ENCODE peak calls at places on chromosome 15, in four cellular contexts. U is mesendoderm, S is mammary epithelial cell, V is IMR-90. E is an unnamed sample.

GRCh38 chr15:53412542-53412941 is 346.9 kb downstream of the WDR72 start:
- DNase-seq in U (no peak), S (no peak), V (no peak), E (no peak)

GRCh38 chr15:47124430-47125102 is 592.7 kb upstream of the SEMA6D start:
- DNase-seq in U (no peak), S (no peak), V (no peak), E (no peak)

GRCh38 chr15:57160823-57161560 is 215.3 kb upstream of the CGNL1 start:
- DNase-seq in U (no peak), S (no peak), V (peak), E (peak)

GRCh38 chr15:99097441-99098410 is 7.2 kb upstream of the SYNM start:
- DNase-seq in U (no peak), S (no peak), V (no peak), E (no peak)

GRCh38 chr15:74895830-74896229 is 6.0 kb downstream of the MPI start:
- DNase-seq in U (no peak), S (no peak), V (no peak), E (no peak)

GRCh38 chr15:30865257-30865656 is 38.5 kb upstream of the FAN1 start:
- DNase-seq in U (no peak), S (no peak), V (no peak), E (no peak)

GRCh38 chr15:99439524-99439835 is 126.3 kb upstream of the MEF2A start:
- DNase-seq in U (no peak), S (no peak), V (no peak), E (no peak)

GRCh38 chr15:82882250-82882928 is 70.1 kb downstream of the HOMER2 start:
- DNase-seq in U (no peak), S (no peak), V (no peak), E (no peak)

GRCh38 chr15:53759333-53759975 is at the start of gene WDR72:
- DNase-seq in U (peak), S (no peak), V (no peak), E (no peak)

GRCh38 chr15:86139828-86140227 is 60.2 kb downstream of the AGBL1 start:
- DNase-seq in U (peak), S (no peak), V (no peak), E (no peak)

GRCh38 chr15:98884894-98885293 is 122.7 kb downstream of the PGPEP1L start:
- DNase-seq in U (no peak), S (no peak), V (no peak), E (no peak)

GRCh38 chr15:99550077-99550476 is 15.7 kb upstream of the MEF2A start:
- DNase-seq in U (no peak), S (no peak), V (no peak), E (no peak)

GRCh38 chr15:90232941-90233700 is 620 bp downstream of the CIB1 start:
- DNase-seq in U (peak), S (peak), V (peak), E (peak)

GRCh38 chr15:22930782-22931484 is 49.2 kb downstream of the CYFIP1 start:
- DNase-seq in U (no peak), S (peak), V (peak), E (peak)

GRCh38 chr15:39582977-39583585 is 2.2 kb downstream of the THBS1 start:
- DNase-seq in U (no peak), S (peak), V (no peak), E (no peak)
- H3K9ac ChIP-seq in U (no peak), S (peak), V (peak), E (peak)

DNA sequence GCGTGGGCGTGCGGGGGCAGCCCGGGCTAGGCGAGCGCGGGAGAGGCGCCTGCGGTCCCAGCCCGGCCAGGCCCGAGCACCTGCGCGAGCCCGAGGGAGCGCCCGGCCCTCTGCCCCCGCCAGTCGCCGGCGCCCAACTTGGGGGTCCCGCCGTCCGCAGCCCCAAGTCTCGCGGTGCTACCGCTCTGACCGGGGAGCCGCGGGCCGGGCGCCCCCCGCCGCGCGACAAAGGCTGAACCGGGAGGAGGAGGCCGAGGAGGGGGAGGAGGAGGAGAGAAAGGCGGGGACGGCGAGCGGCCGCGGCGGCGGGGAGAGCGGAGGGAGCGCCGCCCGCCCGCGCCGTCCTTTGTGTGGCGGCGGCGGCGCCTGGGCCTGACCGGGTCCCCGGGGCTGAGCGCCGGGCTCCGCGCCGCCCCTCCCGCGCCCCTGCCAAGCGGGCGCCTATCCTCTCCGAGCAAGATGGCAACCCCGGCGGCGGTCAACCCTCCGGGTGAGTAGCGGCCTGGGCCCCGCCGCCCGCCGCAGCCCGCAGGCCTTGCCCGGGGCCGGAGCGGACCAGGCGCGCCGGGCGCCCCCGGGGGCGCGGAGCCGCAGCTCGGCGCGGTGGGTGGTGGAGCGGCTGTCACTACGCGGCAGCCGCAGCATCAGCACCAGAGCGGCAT is at the start of gene ARNT2:
- DNase-seq in U (peak), S (no peak), V (peak), E (peak)
- H3K9ac ChIP-seq in U (peak), S (no peak), V (peak), E (peak)

GRCh38 chr15:38041576-38041975 is 107.1 kb downstream of the TMCO5A start:
- DNase-seq in U (peak), S (peak), V (peak), E (peak)
- H3K9ac ChIP-seq in U (no peak), S (peak), V (no peak), E (no peak)

GRCh38 chr15:60509470-60509869 is 30.5 kb upstream of the ICE2 start:
- DNase-seq in U (no peak), S (no peak), V (no peak), E (no peak)
- H3K9ac ChIP-seq in U (no peak), S (peak), V (no peak), E (no peak)

GRCh38 chr15:91997163-91997562 is 143.7 kb downstream of the SLCO3A1 start:
- DNase-seq in U (no peak), S (no peak), V (no peak), E (no peak)

GRCh38 chr15:92005154-92005553 is 151.6 kb downstream of the SLCO3A1 start:
- DNase-seq in U (peak), S (no peak), V (no peak), E (no peak)

GRCh38 chr15:92003515-92004067 is 150.1 kb downstream of the SLCO3A1 start:
- DNase-seq in U (no peak), S (no peak), V (no peak), E (no peak)

GRCh38 chr15:92000709-92001108 is 147.2 kb downstream of the SLCO3A1 start:
- DNase-seq in U (no peak), S (no peak), V (no peak), E (no peak)

DNA sequence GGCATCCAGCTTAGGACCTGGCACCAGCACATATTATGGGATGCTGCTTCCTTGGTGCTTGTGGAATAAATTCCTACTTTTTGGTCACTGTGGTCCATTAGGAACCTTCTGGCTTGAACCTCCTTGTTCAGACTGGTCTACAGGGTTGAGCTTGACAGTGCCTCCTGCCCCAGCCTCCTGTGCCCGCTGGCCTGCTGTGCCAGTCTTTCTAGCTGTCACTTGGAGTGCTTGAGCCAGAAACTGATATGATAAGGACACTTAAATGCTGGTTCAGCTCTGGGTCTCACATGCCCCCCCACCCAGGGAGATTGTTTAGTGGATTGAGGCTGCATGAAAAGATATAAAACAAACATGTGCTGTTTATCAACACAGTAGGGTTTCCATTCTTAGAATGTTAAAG is 147.8 kb downstream of the SLCO3A1 start:
- DNase-seq in U (peak), S (no peak), V (no peak), E (no peak)
- H3K9ac ChIP-seq in U (no peak), S (no peak), V (no peak), E (no peak)

GRCh38 chr15:51844747-51845426 is 15.4 kb downstream of the TMOD3 start:
- DNase-seq in U (no peak), S (no peak), V (peak), E (peak)

GRCh38 chr15:51849866-51850265 is 20.4 kb downstream of the TMOD3 start:
- DNase-seq in U (no peak), S (no peak), V (no peak), E (no peak)

GRCh38 chr15:51846066-51846462 is 16.6 kb downstream of the TMOD3 start:
- DNase-seq in U (no peak), S (no peak), V (no peak), E (no peak)

GRCh38 chr15:51848811-51849210 is 19.4 kb downstream of the TMOD3 start:
- DNase-seq in U (no peak), S (no peak), V (no peak), E (no peak)

GRCh38 chr15:51846463-51847230 is 17.2 kb downstream of the TMOD3 start:
- DNase-seq in U (no peak), S (peak), V (peak), E (peak)
- H3K9ac ChIP-seq in U (no peak), S (peak), V (no peak), E (peak)

GRCh38 chr15:77130315-77130930 is 59.5 kb upstream of the TSPAN3 start:
- DNase-seq in U (no peak), S (no peak), V (no peak), E (no peak)
- H3K9ac ChIP-seq in U (no peak), S (no peak), V (no peak), E (no peak)

GRCh38 chr15:78035319-78035718 is 42.2 kb downstream of the TBC1D2B start:
- DNase-seq in U (no peak), S (no peak), V (no peak), E (no peak)
- H3K9ac ChIP-seq in U (no peak), S (no peak), V (no peak), E (no peak)

DNA sequence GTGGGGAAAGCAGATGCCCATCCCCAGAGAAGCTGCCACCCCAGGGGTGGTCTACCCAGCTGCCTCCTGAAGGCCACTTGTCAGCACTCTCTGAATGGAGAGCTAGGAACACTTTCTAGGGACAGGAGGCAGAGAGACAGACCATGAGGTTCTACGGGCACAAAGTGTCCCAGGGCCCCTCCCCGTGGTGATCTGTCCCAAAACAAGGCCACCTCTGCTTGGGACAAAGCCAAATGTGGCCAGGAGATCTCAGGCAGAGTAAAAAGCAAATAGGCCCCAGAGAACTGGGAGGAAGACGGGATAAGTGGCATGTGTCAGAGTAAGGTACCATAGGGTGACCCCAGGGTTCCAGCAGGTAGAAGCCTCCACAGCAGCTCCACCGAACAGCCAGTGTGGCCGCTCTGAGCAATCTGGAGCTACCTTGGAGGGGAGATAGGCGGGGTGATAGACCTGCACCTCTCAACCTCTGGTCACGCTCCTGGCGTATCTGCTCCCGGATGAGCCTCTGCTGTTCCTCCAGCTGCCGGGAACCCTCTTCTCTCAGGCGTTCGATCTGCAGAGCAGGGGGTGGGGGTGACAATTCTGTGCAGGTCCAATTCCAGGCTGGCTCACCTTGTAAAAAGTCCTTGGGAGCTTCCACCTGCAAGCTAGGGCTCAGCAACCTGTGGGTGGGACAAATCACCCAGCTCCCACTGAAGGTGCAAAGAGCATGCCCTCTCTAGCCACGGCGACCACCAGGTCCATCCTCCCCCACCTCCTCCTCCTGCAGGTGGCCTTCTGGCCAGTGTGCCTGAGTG is 6.2 kb downstream of the C15orf62 start:
- DNase-seq in U (no peak), S (no peak), V (no peak), E (no peak)
- H3K9ac ChIP-seq in U (no peak), S (no peak), V (no peak), E (peak)

DNA sequence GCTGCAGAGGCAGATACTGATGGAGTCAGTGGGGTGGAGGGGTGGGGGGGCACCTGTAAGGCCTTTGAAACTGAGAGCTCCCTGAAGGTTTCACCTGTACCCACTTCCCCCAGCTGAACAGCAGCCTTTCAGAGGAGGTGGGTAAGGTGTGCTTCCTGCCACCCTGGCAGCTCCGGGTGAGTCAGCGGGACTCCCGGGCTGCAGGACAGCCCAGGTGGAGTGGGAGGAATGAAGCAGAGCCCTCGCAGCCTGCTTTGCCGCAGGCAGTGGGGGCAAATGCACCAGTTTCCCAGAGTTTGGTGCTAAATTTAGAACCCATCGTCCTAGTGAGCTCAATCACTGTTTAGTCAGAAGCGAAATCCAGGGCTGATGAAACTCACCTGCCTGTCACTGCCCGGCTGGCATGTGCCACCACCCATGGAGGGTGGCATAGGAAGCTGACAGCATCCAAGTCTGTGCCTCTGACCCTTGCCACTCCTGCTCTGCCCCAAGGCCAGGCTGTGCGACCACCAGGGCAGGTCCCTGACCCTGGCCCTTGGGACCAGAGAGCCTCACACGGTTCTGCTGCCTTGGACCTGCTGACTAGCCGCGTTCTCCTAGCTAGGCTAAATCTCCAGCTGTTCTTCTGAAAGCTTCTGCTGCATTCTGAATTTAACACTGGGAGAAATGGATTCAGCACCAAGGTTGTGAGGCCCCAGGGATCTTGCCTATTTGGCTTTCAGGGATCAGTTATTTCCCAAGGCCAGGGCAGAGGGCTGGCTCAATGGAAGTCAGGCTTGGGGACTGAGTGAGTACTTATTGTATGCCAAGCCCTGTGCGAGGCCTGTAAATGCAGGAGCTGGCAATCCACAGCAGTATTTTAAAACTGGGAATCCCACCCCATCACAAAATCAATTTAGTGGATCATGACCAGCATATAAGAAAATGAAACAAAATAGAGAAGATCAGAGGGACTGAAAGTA is 67.3 kb upstream of the RASGRF1 start:
- DNase-seq in U (no peak), S (peak), V (no peak), E (no peak)
- H3K9ac ChIP-seq in U (no peak), S (no peak), V (no peak), E (no peak)

E was measured in GM23248.